ENCODE peak calls at places on chromosome 11, in nine cellular contexts. I is lower lobe of right lung; Q is posterior vena cava; V is COR-L47; O is activated CD4-positive, alpha-beta T cell treated with anti-CD3 and anti-CD28 coated beads, Interleukin-2, amount 10 ng/mL, durations not matched to agents 7 days and 5 days; W is NCI-H446 treated with DMSO at 0.1 percent for 48 hours; R is activated CD8-positive, alpha-beta memory T cell treated with anti-CD3 and anti-CD28 coated beads for 4 hours; K is kidney tubule cell; L is EH. U is an unnamed sample.

GRCh38 chr11:65060913-65061408 is 2.6 kb upstream of the NAALADL1 start:
- DNase-seq in O (peak; percentile 32), L (peak; percentile 43), Q (no peak), K (no peak), I (no peak), V (no peak), W (no peak), R (no peak), U (no peak)

GRCh38 chr11:68505596-68505995 is 45.0 kb downstream of the PPP6R3 start:
- DNase-seq in O (no peak), K (no peak), Q (no peak), R (no peak), W (no peak), L (peak; percentile 68), V (no peak), I (no peak), U (peak; percentile 30)

GRCh38 chr11:56841210-56841810 is 92.8 kb upstream of the OR9G4 start:
- DNase-seq in K (peak; percentile 67), I (no peak), O (peak; percentile 36), L (peak; percentile 66), V (peak; percentile 22), Q (no peak), R (no peak), W (peak; percentile 48), U (peak; percentile 15)

GRCh38 chr11:65504671-65505433 is 6.0 kb downstream of the MALAT1 start:
- DNase-seq in O (no peak), V (no peak), I (no peak), Q (peak; percentile 40), W (peak; percentile 38), R (no peak), L (peak; percentile 59), K (peak; percentile 56), U (no peak)

GRCh38 chr11:33742249-33742851 is 6.1 kb upstream of the CD59 start:
- DNase-seq in V (no peak), L (peak; percentile 55), Q (no peak), W (peak; percentile 30), O (no peak), K (peak; percentile 37), R (no peak), I (no peak), U (no peak)

GRCh38 chr11:117546431-117547160 is 218.9 kb downstream of the CEP164 start:
- DNase-seq in K (no peak), V (no peak), W (no peak), R (no peak), L (no peak), O (no peak), Q (peak; percentile 17), I (peak; percentile 6), U (no peak)

GRCh38 chr11:126328938-126329643 is 25.2 kb downstream of the DCPS start:
- DNase-seq in V (no peak), I (no peak), O (no peak), K (no peak), Q (peak; percentile 29), L (no peak), R (no peak), W (no peak), U (no peak)

GRCh38 chr11:59206635-59207034 is 6.1 kb downstream of the MPEG1 start:
- DNase-seq in K (peak; percentile 50), V (peak; percentile 23), Q (no peak), R (no peak), I (no peak), W (peak; percentile 18), L (peak; percentile 49), O (no peak), U (peak; percentile 43)

GRCh38 chr11:134489728-134490127 is 77.7 kb upstream of the B3GAT1 start:
- DNase-seq in K (no peak), V (no peak), R (no peak), O (no peak), W (no peak), Q (no peak), L (no peak), I (no peak), U (no peak)

GRCh38 chr11:129412501-129412900 is 36.9 kb downstream of the BARX2 start:
- DNase-seq in V (no peak), Q (no peak), L (no peak), O (no peak), R (no peak), K (no peak), I (no peak), W (no peak), U (no peak)

GRCh38 chr11:69303427-69303826 is 9.5 kb downstream of the MYEOV start:
- DNase-seq in I (no peak), K (no peak), W (no peak), O (no peak), L (no peak), R (no peak), Q (no peak), V (no peak), U (no peak)

GRCh38 chr11:120137611-120138521 is at the start of gene TRIM29:
- DNase-seq in L (no peak), V (peak; percentile 31), R (no peak), W (no peak), Q (peak; percentile 75), K (peak; percentile 61), O (no peak), I (peak; percentile 46), U (peak; percentile 0)

GRCh38 chr11:10451399-10452116 is 3.5 kb upstream of the AMPD3 start:
- DNase-seq in R (no peak), K (no peak), W (no peak), Q (no peak), V (no peak), O (no peak), L (no peak), I (no peak), U (no peak)

GRCh38 chr11:83744620-83745192 is 458.5 kb upstream of the CCDC90B start:
- DNase-seq in Q (no peak), W (no peak), O (no peak), L (no peak), V (no peak), I (no peak), R (no peak), K (no peak), U (no peak)

GRCh38 chr11:87031433-87032170 is 6.1 kb upstream of the TMEM135 start:
- DNase-seq in V (no peak), L (peak; percentile 34), W (no peak), O (no peak), K (no peak), R (no peak), I (no peak), Q (no peak), U (no peak)

GRCh38 chr11:119417726-119418540 is 5.0 kb downstream of the THY1 start:
- DNase-seq in Q (no peak), K (peak; percentile 83), W (peak; percentile 29), I (no peak), R (no peak), V (no peak), L (peak; percentile 97), O (no peak), U (peak; percentile 88)

GRCh38 chr11:99687320-99687719 is 666.6 kb downstream of the CNTN5 start:
- DNase-seq in R (no peak), Q (no peak), I (no peak), K (no peak), O (no peak), W (no peak), L (no peak), V (no peak), U (no peak)

GRCh38 chr11:15551897-15552851 is 437.5 kb downstream of the INSC start:
- DNase-seq in I (no peak), V (no peak), W (no peak), O (no peak), K (no peak), L (no peak), R (no peak), Q (no peak), U (no peak)

GRCh38 chr11:34415538-34415937 is 23.2 kb upstream of the CAT start:
- DNase-seq in W (no peak), R (no peak), O (no peak), K (no peak), I (no peak), L (no peak), V (no peak), Q (no peak), U (no peak)

GRCh38 chr11:61599968-61600710 is 19.3 kb upstream of the SYT7 start:
- DNase-seq in V (no peak), I (no peak), R (no peak), L (no peak), O (no peak), W (no peak), Q (no peak), K (no peak), U (no peak)

GRCh38 chr11:35424157-35424945 is 5.0 kb upstream of the SLC1A2 start:
- DNase-seq in W (no peak), I (no peak), K (no peak), Q (no peak), L (peak; percentile 75), O (no peak), V (no peak), R (no peak), U (peak; percentile 76)

GRCh38 chr11:73653996-73654395 is 7.6 kb downstream of the PLEKHB1 start:
- DNase-seq in V (no peak), K (no peak), O (no peak), Q (no peak), W (no peak), L (no peak), R (no peak), I (no peak), U (no peak)

U was measured in hepatic stellate cell.